ENCODE peak calls at places on chromosomes 13 and 19, in eight cellular contexts. S, Z, O, A, D, G, P and C are unnamed samples.

GRCh38 chr19:11268783-11269267 is 6.5 kb upstream of the DOCK6 start:
- DNase-seq in Z (peak; percentile 38), S (peak; percentile 60), D (no peak), G (no peak), P (no peak), A (peak; percentile 75), O (peak; percentile 25), C (peak; percentile 100)

GRCh38 chr13:94542917-94543316 is 53.0 kb downstream of the TGDS start:
- DNase-seq in O (no peak), D (no peak), S (no peak), A (peak; percentile 34), G (no peak), P (no peak), Z (no peak), C (no peak)

GRCh38 chr13:41492432-41493267 is 35.3 kb downstream of the RGCC start:
- DNase-seq in A (no peak), O (no peak), G (no peak), P (no peak), Z (no peak), S (no peak), D (no peak), C (peak; percentile 17)

GRCh38 chr19:2157452-2157851 is 6.1 kb upstream of the AP3D1 start:
- DNase-seq in A (no peak), S (no peak), O (no peak), Z (no peak), P (no peak), D (no peak), G (no peak), C (no peak)

GRCh38 chr19:38444026-38444425 is 10.5 kb downstream of the RYR1 start:
- DNase-seq in P (no peak), G (no peak), A (no peak), S (no peak), D (no peak), Z (no peak), O (no peak), C (no peak)

GRCh38 chr19:38729653-38730469 is 14.4 kb downstream of the CAPN12 start:
- DNase-seq in Z (peak; percentile 66), D (peak; percentile 97), A (peak; percentile 91), G (no peak), O (peak; percentile 89), S (peak; percentile 57), P (peak; percentile 24), C (peak; percentile 57)

GRCh38 chr19:41350735-41351338 is 2.9 kb downstream of the TGFB1 start:
- DNase-seq in O (no peak), S (no peak), D (no peak), P (no peak), G (no peak), A (peak; percentile 16), Z (peak; percentile 70), C (peak; percentile 37)

GRCh38 chr13:26558912-26559485 is 1.5 kb downstream of the WASF3 start:
- DNase-seq in S (peak; percentile 88), Z (no peak), P (no peak), G (no peak), D (no peak), A (no peak), O (no peak), C (peak; percentile 46)

GRCh38 chr19:16161848-16162247 is 11.5 kb downstream of the CIB3 start:
- DNase-seq in P (peak; percentile 65), O (peak; percentile 65), D (no peak), Z (no peak), S (no peak), A (no peak), G (no peak), C (peak; percentile 38)

GRCh38 chr13:61142506-61142905 is 273.1 kb downstream of the PCDH20 start:
- DNase-seq in Z (no peak), D (no peak), P (no peak), S (no peak), G (no peak), O (no peak), A (no peak), C (no peak)

GRCh38 chr13:97548138-97548537 is 114.2 kb downstream of the RAP2A start:
- DNase-seq in G (no peak), Z (no peak), S (no peak), O (no peak), A (no peak), D (no peak), P (no peak), C (no peak)

GRCh38 chr13:40120288-40120687 is 464.8 kb downstream of the COG6 start:
- DNase-seq in A (no peak), Z (no peak), S (no peak), G (no peak), D (no peak), P (no peak), O (no peak), C (no peak)

GRCh38 chr13:113739527-113740285 is 19.3 kb upstream of the TMEM255B start:
- DNase-seq in D (no peak), O (no peak), Z (no peak), A (no peak), G (no peak), P (no peak), S (no peak), C (no peak)

GRCh38 chr19:10501971-10502523 is 1.1 kb downstream of the KEAP1 start:
- DNase-seq in O (peak; percentile 80), S (peak; percentile 33), G (no peak), D (peak; percentile 71), A (peak; percentile 90), P (no peak), Z (no peak), C (peak; percentile 77)

GRCh38 chr19:53903055-53903680 is 5.9 kb upstream of the CACNG7 start:
- DNase-seq in P (no peak), A (no peak), D (peak; percentile 69), S (peak; percentile 52), Z (peak; percentile 54), O (peak; percentile 64), G (no peak), C (peak; percentile 46)

GRCh38 chr19:44748426-44749254 is at the start of gene BCL3:
- DNase-seq in D (no peak), O (peak; percentile 89), G (no peak), S (no peak), Z (peak; percentile 70), A (peak; percentile 76), P (no peak), C (peak; percentile 40)

GRCh38 chr19:40721936-40722661 is 5.2 kb downstream of the ITPKC start:
- DNase-seq in S (no peak), D (no peak), P (no peak), G (no peak), A (no peak), Z (no peak), O (no peak), C (peak; percentile 71)

GRCh38 chr13:42832341-42833153 is 51.2 kb downstream of the FAM216B start:
- DNase-seq in O (no peak), Z (no peak), G (no peak), D (no peak), A (no peak), S (peak; percentile 20), P (no peak), C (no peak)

GRCh38 chr19:907183-907853 is 5.7 kb downstream of the R3HDM4 start:
- DNase-seq in D (no peak), A (no peak), Z (peak; percentile 79), P (no peak), S (no peak), G (no peak), O (no peak), C (no peak)

GRCh38 chr13:50635504-50635903 is 208.0 kb downstream of the DLEU7 start:
- DNase-seq in Z (no peak), S (no peak), A (no peak), D (no peak), G (peak; percentile 42), O (no peak), P (no peak), C (no peak)

GRCh38 chr19:23203841-23204344 is 46.3 kb downstream of the ZNF724 start:
- DNase-seq in A (no peak), P (no peak), G (no peak), D (no peak), Z (no peak), S (no peak), O (no peak), C (no peak)

GRCh38 chr19:4051175-4052101 is 15.3 kb downstream of the ZBTB7A start:
- DNase-seq in D (no peak), P (no peak), Z (no peak), S (peak; percentile 44), O (peak; percentile 39), A (no peak), G (no peak), C (no peak)
- TF ChIP-seq MAX in D (no peak), P (no peak), Z (no peak), S (no peak), O (no peak), A (no peak), G (no peak), C (no peak)

GRCh38 chr19:12995596-12996541 is 594 bp downstream of the NFIX start:
- DNase-seq in G (no peak), Z (peak; percentile 92), A (peak; percentile 87), P (no peak), O (no peak), S (no peak), D (no peak), C (peak; percentile 31)
- H3K4me2 ChIP-seq in G (peak overlapping the region; percentile 48), Z (peak overlapping the region; percentile 85), A (peak overlapping the region; percentile 92), P (peak overlapping the region; percentile 96), O (peak overlapping the region; percentile 95), S (peak overlapping the region; percentile 83), D (peak overlapping the region; percentile 78), C (peak overlapping the region; percentile 18)

DNA sequence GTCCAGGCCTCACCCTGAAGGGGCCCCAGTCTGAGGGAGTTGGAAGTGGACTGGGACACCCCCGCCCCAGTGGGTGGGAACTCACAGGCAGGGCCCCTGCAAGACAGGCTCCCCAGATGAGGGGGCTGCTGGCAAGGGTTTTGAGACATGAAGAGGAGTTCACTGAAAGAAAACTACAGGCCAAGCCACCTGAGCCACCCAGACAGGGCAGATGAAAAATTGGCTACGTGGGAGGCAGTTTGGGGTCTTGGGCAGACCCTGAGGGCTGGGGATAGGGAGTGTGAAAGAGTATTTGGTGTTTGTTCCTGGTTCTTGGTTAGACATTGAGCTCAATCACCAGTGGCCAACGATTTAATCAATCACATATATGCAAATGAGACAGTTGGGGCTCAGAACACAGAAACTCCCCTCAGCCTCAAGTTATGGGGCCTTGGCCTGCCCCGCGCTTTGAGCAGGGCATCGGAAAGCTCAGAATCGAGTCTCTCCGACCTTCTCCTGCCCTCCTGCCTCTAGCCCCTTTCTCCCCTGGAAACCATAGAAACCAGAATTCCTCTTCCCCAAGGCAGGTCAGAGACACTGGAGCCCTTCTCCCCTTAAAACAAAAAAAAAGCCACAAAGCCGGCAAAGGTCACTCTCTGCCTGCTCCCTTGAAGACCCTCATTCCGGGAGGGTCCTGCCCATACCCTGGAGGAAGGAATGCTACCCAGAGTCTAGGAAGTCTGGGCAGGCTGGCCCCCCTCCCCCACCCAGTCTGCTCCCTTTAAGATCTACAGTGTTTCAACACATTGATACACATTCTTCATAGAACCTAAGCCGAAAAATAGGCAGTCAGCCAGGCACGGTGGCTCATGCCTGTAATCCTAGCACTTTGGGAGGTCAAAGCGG is 1.3 kb upstream of the ISYNA1 start:
- DNase-seq in A (no peak), Z (no peak), D (no peak), S (peak; percentile 72), O (no peak), G (no peak), P (no peak), C (no peak)
- TF ChIP-seq MAX in A (no peak), Z (no peak), D (no peak), S (no peak), O (no peak), G (no peak), P (no peak), C (no peak)

DNA sequence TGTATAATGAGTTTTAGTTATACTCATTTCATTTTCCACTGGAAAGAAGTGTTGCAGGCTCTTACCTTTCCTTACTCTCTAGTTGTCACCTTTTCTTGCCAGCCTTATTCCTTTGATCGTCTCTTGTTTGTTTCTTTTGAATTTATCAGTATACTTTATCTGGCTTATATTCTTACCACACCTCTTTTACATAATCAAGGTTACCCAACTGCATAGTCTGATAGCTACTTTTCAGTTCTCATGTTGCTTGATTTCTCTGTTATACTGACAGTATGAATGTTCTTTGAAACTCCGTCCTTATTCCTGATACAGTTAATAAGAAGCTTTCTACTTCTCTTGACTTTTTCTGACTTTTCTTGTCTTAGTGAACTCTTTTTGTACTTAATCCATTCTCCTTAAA is 4.5 kb downstream of the NDFIP2 start:
- DNase-seq in P (no peak), Z (no peak), A (no peak), O (no peak), D (no peak), S (no peak), G (no peak), C (no peak)
- H3K4me2 ChIP-seq in P (peak overlapping the region; percentile 15), Z (peak overlapping the region; percentile 0), A (peak overlapping the region; percentile 26), O (peak overlapping the region; percentile 75), D (no peak overlapping the region), S (peak overlapping the region; percentile 61), G (no peak overlapping the region), C (no peak overlapping the region)